ENCODE peak calls at places on chromosomes 11 and 22, in six cellular contexts. B, L, Y, P, E and U are unnamed samples.
A peak's percentile ranks its signal among the peaks of the same experiment; 100 is the strongest.

GRCh38 chr11:19803506-19803998 is 90.9 kb downstream of the NAV2 start:
- DNase-seq in Y (no peak), B (no peak), L (no peak), E (no peak), P (no peak), U (no peak)

GRCh38 chr22:20624161-20624616 is 116.8 kb downstream of the MED15 start:
- DNase-seq in P (no peak), L (no peak), E (no peak), Y (peak; percentile 9), B (no peak), U (no peak)

GRCh38 chr22:17172172-17172833 is 13.2 kb upstream of the HDHD5 start:
- DNase-seq in E (no peak), B (no peak), L (no peak), Y (no peak), P (no peak), U (no peak)

GRCh38 chr22:30260276-30260675 is 6.4 kb downstream of the OSM start:
- DNase-seq in B (no peak), Y (no peak), P (no peak), E (no peak), L (no peak), U (no peak)

GRCh38 chr11:1749787-1750351 is 526 bp downstream of the IFITM10 start:
- DNase-seq in E (no peak), L (peak; percentile 80), B (no peak), Y (peak; percentile 96), P (no peak), U (no peak)

GRCh38 chr22:38570841-38571364 is 920 bp upstream of the DMC1 start:
- DNase-seq in B (peak; percentile 66), L (no peak), P (peak; percentile 9), Y (peak; percentile 17), E (peak; percentile 51), U (no peak)

GRCh38 chr11:116697011-116697410 is 75.8 kb downstream of the BUD13 start:
- DNase-seq in E (no peak), P (no peak), B (no peak), L (no peak), Y (no peak), U (no peak)

GRCh38 chr22:50206599-50206998 is 5.8 kb downstream of the SELENOO start:
- DNase-seq in B (no peak), E (no peak), L (peak; percentile 66), P (no peak), Y (no peak), U (no peak)

GRCh38 chr11:109071712-109072524 is 350.1 kb upstream of the C11orf87 start:
- DNase-seq in P (no peak), E (no peak), L (peak; percentile 55), Y (peak; percentile 64), B (no peak), U (no peak)

GRCh38 chr22:49197500-49197899 is 630.2 kb downstream of the BRD1 start:
- DNase-seq in P (no peak), L (no peak), Y (no peak), B (no peak), E (no peak), U (no peak)

GRCh38 chr11:43135966-43136534 is 175.7 kb upstream of the API5 start:
- DNase-seq in B (no peak), Y (no peak), P (no peak), L (no peak), E (no peak), U (no peak)

GRCh38 chr22:47259990-47260389 is 497.5 kb downstream of the TBC1D22A start:
- DNase-seq in Y (no peak), B (no peak), P (no peak), E (no peak), L (no peak), U (no peak)

GRCh38 chr22:23856721-23857605 is 712 bp upstream of the SLC2A11 start:
- DNase-seq in E (peak; percentile 42), L (peak; percentile 66), B (no peak), Y (no peak), P (no peak), U (no peak)

GRCh38 chr22:22833488-22833887 is 54.1 kb upstream of the IGLL5 start:
- DNase-seq in P (no peak), E (no peak), Y (no peak), L (no peak), B (no peak), U (no peak)

GRCh38 chr11:122486793-122487495 is 168.6 kb upstream of the UBASH3B start:
- DNase-seq in B (no peak), Y (no peak), L (no peak), E (no peak), P (no peak), U (no peak)

GRCh38 chr22:39155421-39155820 is 2.9 kb upstream of the CBX7 start:
- DNase-seq in Y (no peak), P (no peak), E (no peak), L (no peak), B (no peak), U (no peak)

GRCh38 chr11:35667257-35667656 is 4.7 kb downstream of the TRIM44 start:
- DNase-seq in E (no peak), L (no peak), B (no peak), Y (no peak), P (no peak), U (no peak)

GRCh38 chr11:35288817-35289541 is 130.4 kb downstream of the SLC1A2 start:
- DNase-seq in B (no peak), E (no peak), L (no peak), Y (peak; percentile 62), P (no peak), U (no peak)

GRCh38 chr11:70270877-70271634 is 566 bp downstream of the PPFIA1 start:
- DNase-seq in E (peak; percentile 9), L (peak; percentile 61), B (no peak), P (peak; percentile 35), Y (peak; percentile 55), U (no peak)

GRCh38 chr11:86869966-86870570 is 69.7 kb downstream of the PRSS23 start:
- DNase-seq in L (peak; percentile 75), P (no peak), E (peak; percentile 44), B (peak; percentile 30), Y (peak; percentile 72), U (peak; percentile 20)

GRCh38 chr22:48358886-48359612 is 1468.6 kb downstream of the BRD1 start:
- DNase-seq in Y (no peak), E (no peak), L (no peak), B (no peak), P (no peak), U (no peak)

GRCh38 chr11:64001552-64002427 is 15.6 kb downstream of the OTUB1 start:
- DNase-seq in B (no peak), P (no peak), Y (no peak), L (no peak), E (no peak), U (no peak)

GRCh38 chr22:43883012-43883661 is 8.7 kb downstream of the PNPLA5 start:
- DNase-seq in E (peak; percentile 66), B (no peak), Y (peak; percentile 47), P (no peak), L (peak; percentile 49), U (no peak)

GRCh38 chr11:57647368-57647767 is 2.3 kb downstream of the YPEL4 start:
- DNase-seq in P (no peak), E (no peak), B (no peak), Y (no peak), L (no peak), U (no peak)

GRCh38 chr22:19287889-19288288 is 3.6 kb downstream of the CLTCL1 start:
- DNase-seq in L (no peak), E (no peak), Y (no peak), B (no peak), P (no peak), U (no peak)

GRCh38 chr11:19393941-19394340 is 153.2 kb upstream of the E2F8 start:
- DNase-seq in B (no peak), Y (peak; percentile 66), L (no peak), E (no peak), P (no peak), U (no peak)

GRCh38 chr11:19739872-19740271 is 27.2 kb downstream of the NAV2 start:
- DNase-seq in Y (no peak), B (peak; percentile 27), P (no peak), E (peak; percentile 15), L (no peak), U (no peak)

GRCh38 chr22:42930810-42931420 is 73.8 kb upstream of the ARFGAP3 start:
- DNase-seq in Y (no peak), E (no peak), P (no peak), L (peak; percentile 59), B (no peak), U (no peak)

GRCh38 chr11:48063424-48063978 is 83.1 kb downstream of the PTPRJ start:
- DNase-seq in B (no peak), Y (peak; percentile 92), P (no peak), L (peak; percentile 58), E (no peak), U (no peak)

GRCh38 chr11:123300874-123301695 is 106.0 kb upstream of the CLMP start:
- DNase-seq in L (no peak), Y (no peak), B (no peak), P (no peak), E (no peak), U (no peak)

GRCh38 chr22:32745251-32745995 is 56.1 kb upstream of the TIMP3 start:
- DNase-seq in Y (no peak), P (no peak), E (no peak), L (no peak), B (no peak), U (no peak)

GRCh38 chr22:22030493-22031182 is 48.1 kb upstream of the TOP3B start:
- DNase-seq in B (no peak), Y (no peak), L (no peak), P (no peak), E (no peak), U (no peak)

GRCh38 chr11:134398079-134398444 is 14.0 kb downstream of the B3GAT1 start:
- DNase-seq in E (no peak), P (no peak), B (peak; percentile 52), L (no peak), Y (no peak), U (no peak)

GRCh38 chr11:1126935-1127663 is 30.7 kb upstream of the MUC5AC start:
- DNase-seq in L (peak; percentile 31), E (no peak), P (no peak), Y (no peak), B (no peak), U (no peak)